ENCODE peak calls at places on chromosome 2, in eight cellular contexts. L, C, K, Y, W, M, D and X are unnamed samples.

GRCh38 chr2:168767258-168767657 is 35.2 kb upstream of the NOSTRIN start:
- DNase-seq in L (no peak), C (no peak), K (peak), Y (no peak), W (no peak), M (no peak), D (no peak), X (no peak)

GRCh38 chr2:62243983-62244382 is 48.1 kb downstream of the B3GNT2 start:
- DNase-seq in L (no peak), C (no peak), K (no peak), Y (no peak), W (no peak), M (no peak), D (no peak), X (no peak)

GRCh38 chr2:174682578-174683391 is 81.5 kb downstream of the CHRNA1 start:
- DNase-seq in L (peak), C (peak), K (peak), Y (no peak), W (peak), M (peak), D (peak), X (peak)

GRCh38 chr2:67289921-67290371 is 107.2 kb upstream of the ETAA1 start:
- DNase-seq in L (no peak), C (peak), K (no peak), Y (no peak), W (no peak), M (no peak), D (no peak), X (no peak)

GRCh38 chr2:129781749-129782617 is 197.5 kb upstream of the RAB6C start:
- DNase-seq in L (no peak), C (no peak), K (no peak), Y (no peak), W (no peak), M (no peak), D (no peak), X (no peak)

GRCh38 chr2:162403884-162404283 is 60.0 kb downstream of the GCA start:
- DNase-seq in L (no peak), C (peak), K (no peak), Y (peak), W (no peak), M (no peak), D (no peak), X (peak)

GRCh38 chr2:221120643-221121042 is 451.5 kb downstream of the EPHA4 start:
- DNase-seq in L (no peak), C (no peak), K (no peak), Y (no peak), W (no peak), M (no peak), D (no peak), X (no peak)

GRCh38 chr2:36635194-36635593 is 37.2 kb upstream of the FEZ2 start:
- DNase-seq in L (no peak), C (peak), K (no peak), Y (no peak), W (no peak), M (no peak), D (no peak), X (peak)

GRCh38 chr2:195590199-195590865 is 66.7 kb upstream of the SLC39A10 start:
- DNase-seq in L (no peak), C (peak), K (no peak), Y (no peak), W (no peak), M (no peak), D (no peak), X (peak)

GRCh38 chr2:163658556-163658955 is 77.3 kb downstream of the FIGN start:
- DNase-seq in L (no peak), C (no peak), K (no peak), Y (no peak), W (no peak), M (no peak), D (no peak), X (no peak)

GRCh38 chr2:218270721-218271486 is 585 bp downstream of the PNKD start:
- DNase-seq in L (no peak), C (no peak), K (peak), Y (no peak), W (no peak), M (no peak), D (no peak), X (no peak)

GRCh38 chr2:101558740-101559508 is 84.0 kb upstream of the RFX8 start:
- DNase-seq in L (no peak), C (peak), K (peak), Y (peak), W (no peak), M (no peak), D (no peak), X (peak)

GRCh38 chr2:175035806-175036205 is 30.6 kb upstream of the CHN1 start:
- DNase-seq in L (no peak), C (no peak), K (no peak), Y (no peak), W (no peak), M (no peak), D (no peak), X (peak)

GRCh38 chr2:1564506-1564905 is 151.2 kb downstream of the TPO start:
- DNase-seq in L (no peak), C (no peak), K (peak), Y (no peak), W (no peak), M (no peak), D (no peak), X (no peak)

GRCh38 chr2:100109986-100110980 is 32.1 kb downstream of the AFF3 start:
- DNase-seq in L (no peak), C (no peak), K (peak), Y (no peak), W (no peak), M (no peak), D (no peak), X (no peak)

GRCh38 chr2:226725096-226725495 is 74.5 kb downstream of the IRS1 start:
- DNase-seq in L (no peak), C (no peak), K (no peak), Y (no peak), W (no peak), M (no peak), D (no peak), X (no peak)

GRCh38 chr2:71950256-71951066 is 197.2 kb downstream of the CYP26B1 start:
- DNase-seq in L (no peak), C (peak), K (peak), Y (no peak), W (no peak), M (no peak), D (no peak), X (peak)

GRCh38 chr2:187550797-187551306 is 3.4 kb downstream of the TFPI start:
- DNase-seq in L (no peak), C (no peak), K (no peak), Y (no peak), W (no peak), M (no peak), D (no peak), X (no peak)

GRCh38 chr2:154706660-154707059 is 8.2 kb downstream of the KCNJ3 start:
- DNase-seq in L (no peak), C (no peak), K (no peak), Y (no peak), W (no peak), M (no peak), D (no peak), X (no peak)

GRCh38 chr2:63066265-63066664 is 15.6 kb downstream of the OTX1 start:
- DNase-seq in L (no peak), C (no peak), K (no peak), Y (no peak), W (no peak), M (no peak), D (no peak), X (no peak)

GRCh38 chr2:102703305-102703704 is 58.5 kb upstream of the TMEM182 start:
- DNase-seq in L (no peak), C (no peak), K (no peak), Y (no peak), W (no peak), M (no peak), D (no peak), X (no peak)

GRCh38 chr2:124874226-124874625 is 849.1 kb downstream of the CNTNAP5 start:
- DNase-seq in L (no peak), C (no peak), K (no peak), Y (no peak), W (no peak), M (no peak), D (no peak), X (no peak)